ENCODE peak calls at places on chromosomes 1 and 21, in five cellular contexts. C is uterus; E is cardiac muscle cell; U is naive thymus-derived CD4-positive, alpha-beta T cell; W is upper lobe of right lung. S is an unnamed sample.

GRCh38 chr1:84103197-84103992 is 40.7 kb upstream of the PRKACB start:
- DNase-seq in E (peak; percentile 85), W (peak; percentile 35), C (peak; percentile 45), U (no peak), S (peak; percentile 65)

GRCh38 chr1:205920861-205921558 is 22.2 kb downstream of the SLC26A9 start:
- DNase-seq in C (no peak), U (no peak), E (no peak), W (no peak), S (peak; percentile 63)

GRCh38 chr1:209072481-209072880 is 511.0 kb upstream of the CAMK1G start:
- DNase-seq in E (no peak), U (no peak), C (no peak), W (no peak), S (no peak)

GRCh38 chr1:214039394-214040018 is 51.7 kb downstream of the PROX1 start:
- DNase-seq in U (no peak), W (no peak), E (no peak), C (no peak), S (no peak)

GRCh38 chr1:16606106-16606505 is 7.3 kb downstream of the NBPF1 start:
- DNase-seq in W (no peak), C (no peak), U (no peak), E (no peak), S (no peak)

GRCh38 chr1:238468068-238468467 is 577.3 kb upstream of the ZP4 start:
- DNase-seq in U (no peak), W (no peak), E (no peak), C (no peak), S (no peak)

GRCh38 chr1:86151427-86151826 is 5.1 kb downstream of the COL24A1 start:
- DNase-seq in W (no peak), E (peak; percentile 47), C (no peak), U (no peak), S (no peak)

GRCh38 chr1:187413770-187414169 is 585.0 kb downstream of the PLA2G4A start:
- DNase-seq in C (no peak), U (no peak), E (peak; percentile 32), W (no peak), S (no peak)

GRCh38 chr1:8133657-8134430 is 107.7 kb upstream of the ERRFI1 start:
- DNase-seq in C (peak; percentile 87), W (no peak), E (peak; percentile 93), U (no peak), S (no peak)

GRCh38 chr1:65940131-65940530 is 147.4 kb downstream of the PDE4B start:
- DNase-seq in W (no peak), U (no peak), C (no peak), E (no peak), S (no peak)

GRCh38 chr1:218692808-218693207 is 347.7 kb downstream of the TGFB2 start:
- DNase-seq in C (no peak), W (no peak), U (no peak), E (no peak), S (no peak)

GRCh38 chr1:198169704-198170103 is 12.9 kb downstream of the NEK7 start:
- DNase-seq in U (no peak), C (no peak), E (no peak), W (no peak), S (no peak)

GRCh38 chr1:34192621-34193020 is 15.9 kb downstream of the C1orf94 start:
- DNase-seq in U (no peak), E (no peak), W (no peak), C (no peak), S (no peak)

GRCh38 chr1:248622491-248623106 is 12.3 kb downstream of the OR2T11 start:
- DNase-seq in U (peak; percentile 20), E (peak; percentile 42), W (no peak), C (no peak), S (no peak)

GRCh38 chr1:17335821-17336718 is 28.1 kb downstream of the PADI4 start:
- DNase-seq in E (peak; percentile 68), C (no peak), W (peak; percentile 86), U (peak; percentile 55), S (no peak)

GRCh38 chr1:48499211-48499610 is 27.2 kb upstream of the SPATA6 start:
- DNase-seq in C (no peak), E (no peak), W (no peak), U (no peak), S (no peak)

GRCh38 chr1:193799948-193800690 is 613.7 kb upstream of the B3GALT2 start:
- DNase-seq in E (no peak), W (no peak), U (no peak), C (no peak), S (no peak)

GRCh38 chr1:243559575-243560172 is 290.4 kb downstream of the AKT3 start:
- DNase-seq in E (no peak), U (no peak), W (no peak), C (no peak), S (no peak)

GRCh38 chr1:221655766-221656305 is 86.1 kb downstream of the DUSP10 start:
- DNase-seq in C (no peak), W (no peak), E (no peak), U (no peak), S (no peak)

GRCh38 chr1:34898220-34898820 is 31.1 kb downstream of the DLGAP3 start:
- DNase-seq in U (no peak), C (no peak), E (no peak), W (no peak), S (no peak)

GRCh38 chr1:241356519-241357365 is at the start of gene RGS7:
- DNase-seq in E (peak; percentile 63), C (no peak), U (no peak), W (peak; percentile 76), S (no peak)

GRCh38 chr1:216710042-216710441 is 13.2 kb downstream of the ESRRG start:
- DNase-seq in C (no peak), E (no peak), W (no peak), U (no peak), S (no peak)

GRCh38 chr1:171645553-171646336 is 6.7 kb downstream of the MYOC start:
- DNase-seq in C (peak; percentile 92), U (no peak), W (no peak), E (peak; percentile 76), S (peak; percentile 90)

GRCh38 chr21:39020751-39021474 is 162.3 kb downstream of the PSMG1 start:
- DNase-seq in C (peak; percentile 46), E (peak; percentile 86), U (no peak), W (peak; percentile 71), S (no peak)

GRCh38 chr21:28337319-28337718 is 655.4 kb downstream of the LTN1 start:
- DNase-seq in U (no peak), W (no peak), E (peak; percentile 82), C (no peak), S (no peak)

GRCh38 chr1:229184066-229184465 is 86.8 kb upstream of the RAB4A start:
- DNase-seq in U (no peak), E (no peak), W (no peak), C (no peak), S (no peak)

GRCh38 chr1:159015440-159015909 is 5.8 kb downstream of the IFI16 start:
- DNase-seq in W (peak; percentile 64), U (peak; percentile 24), E (peak; percentile 93), C (peak; percentile 61), S (peak; percentile 30)

GRCh38 chr1:170562644-170563338 is 30.8 kb downstream of the GORAB start:
- DNase-seq in C (peak; percentile 78), E (peak; percentile 95), U (no peak), W (peak; percentile 57), S (peak; percentile 82)

GRCh38 chr1:180229483-180230415 is at the start of gene LHX4:
- DNase-seq in C (peak; percentile 29), U (no peak), W (peak; percentile 70), E (peak; percentile 38), S (no peak)

GRCh38 chr1:79797487-79797886 is 791.0 kb upstream of the ADGRL4 start:
- DNase-seq in U (no peak), C (no peak), E (no peak), W (no peak), S (no peak)

GRCh38 chr1:7171574-7171973 is 386.3 kb downstream of the CAMTA1 start:
- DNase-seq in U (no peak), E (no peak), C (no peak), W (no peak), S (no peak)

GRCh38 chr1:227762231-227762911 is 27.1 kb downstream of the SNAP47 start:
- DNase-seq in C (peak; percentile 87), E (peak; percentile 79), W (peak; percentile 91), U (peak; percentile 85), S (no peak)
- H3K4me1 ChIP-seq in C (peaks cover 9% of the 10 kb centered on the region), E (peaks cover 12% of the 10 kb centered on the region), W (peaks cover 22% of the 10 kb centered on the region), U (peaks cover 56% of the 10 kb centered on the region), S (peaks cover 3% of the 10 kb centered on the region)

DNA sequence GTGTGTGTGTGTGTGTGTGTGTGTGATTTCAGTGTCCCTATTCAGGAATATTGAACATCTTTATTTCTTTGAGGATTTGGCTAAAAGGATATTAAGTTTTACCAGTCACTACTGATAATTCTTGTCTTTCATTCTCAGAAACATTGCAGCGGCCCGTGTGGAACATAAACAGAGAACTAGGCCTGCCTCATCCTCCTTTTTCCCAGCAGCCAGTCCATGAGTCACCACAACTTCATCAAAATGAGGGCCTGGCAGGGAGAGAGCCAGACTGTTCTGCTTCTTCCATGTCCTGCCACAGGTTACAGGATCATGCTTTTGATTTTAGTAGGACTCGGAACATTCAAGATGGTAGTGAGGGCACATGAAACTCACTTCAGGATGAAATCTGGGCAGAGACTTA is 50.7 kb downstream of the LRIG2 start:
- DNase-seq in W (no peak), C (no peak), U (no peak), E (peak; percentile 53), S (no peak)
- H3K36me3 ChIP-seq in W (peaks cover 91% of the 10 kb centered on the region), C (no peaks in the 10 kb centered on the region), U (peaks cover 18% of the 10 kb centered on the region), E (peaks cover 59% of the 10 kb centered on the region), S (peaks cover 65% of the 10 kb centered on the region)

DNA sequence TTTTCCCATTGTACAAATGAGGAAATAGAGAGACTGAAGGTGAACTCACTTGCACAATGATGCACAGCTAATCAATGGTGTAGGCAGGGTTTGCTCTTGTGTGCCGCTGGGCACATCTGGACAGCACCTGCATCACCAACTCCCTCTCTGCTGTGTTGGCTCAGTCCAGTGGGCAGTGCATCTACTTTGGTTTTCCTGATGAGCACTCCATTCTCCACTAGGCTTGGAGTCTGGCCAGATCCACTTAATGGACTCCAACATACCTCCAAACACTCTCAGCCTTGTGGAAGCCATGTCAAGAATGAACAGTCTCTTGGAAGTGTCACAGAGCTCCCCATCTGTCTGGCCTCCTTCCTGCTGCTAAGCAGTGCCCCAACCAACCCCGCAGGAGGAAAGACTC is 152.2 kb downstream of the HIVEP3 start:
- DNase-seq in E (no peak), W (no peak), C (no peak), U (no peak), S (no peak)
- H3K4me1 ChIP-seq in E (peaks cover 7% of the 10 kb centered on the region), W (peaks cover 57% of the 10 kb centered on the region), C (no peaks in the 10 kb centered on the region), U (no peaks in the 10 kb centered on the region), S (no peaks in the 10 kb centered on the region)

GRCh38 chr1:153933420-153933819 is 10.6 kb upstream of the GATAD2B start:
- DNase-seq in U (no peak), W (peak; percentile 54), C (no peak), E (no peak), S (no peak)
- H3K36me3 ChIP-seq in U (peaks cover 39% of the 10 kb centered on the region), W (peaks cover 86% of the 10 kb centered on the region), C (no peaks in the 10 kb centered on the region), E (peaks cover 43% of the 10 kb centered on the region), S (peaks cover 78% of the 10 kb centered on the region)

DNA sequence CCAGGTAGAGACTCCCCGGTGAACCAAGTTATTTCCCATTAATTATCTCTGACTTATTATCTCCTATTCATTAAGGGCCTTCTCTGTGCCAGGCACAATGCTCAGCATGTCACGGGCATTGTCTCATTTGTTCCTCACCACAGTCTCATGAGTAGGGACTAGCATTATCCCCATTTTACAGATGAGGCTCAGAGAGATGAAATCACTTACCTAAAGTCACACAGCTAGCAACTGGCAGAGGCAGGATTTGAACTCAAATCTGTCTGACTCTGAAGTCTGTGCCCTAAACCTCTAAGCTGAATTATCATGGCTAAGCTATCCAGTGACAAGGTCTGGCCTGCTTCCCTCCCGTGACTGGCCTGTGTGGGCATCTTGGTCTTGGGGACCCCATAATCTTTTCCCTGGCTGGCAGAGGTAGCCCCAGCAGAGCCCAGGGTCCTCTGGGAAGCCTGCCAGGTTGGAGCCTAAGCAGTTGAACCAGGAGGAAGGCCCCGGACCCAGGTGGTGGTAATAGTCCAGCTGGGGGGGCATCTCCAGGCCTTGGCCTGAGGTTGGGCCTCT is 4.5 kb downstream of the MAP7D1 start:
- DNase-seq in C (no peak), W (no peak), E (no peak), U (no peak), S (no peak)
- H3K4me1 ChIP-seq in C (peaks cover 3% of the 10 kb centered on the region), W (peaks cover 67% of the 10 kb centered on the region), E (peaks cover 36% of the 10 kb centered on the region), U (peaks cover 53% of the 10 kb centered on the region), S (peaks cover 36% of the 10 kb centered on the region)